ENCODE peak calls at places on chromosomes 1 and 21, in six cellular contexts. F is CD4-positive, alpha-beta T cell; D is left ventricle myocardium inferior; E is posterior cingulate gyrus; K is hepatic stellate cell; M is CD8-positive, alpha-beta memory T cell. N is an unnamed sample.

GRCh38 chr1:214236477-214236876 is 44.5 kb upstream of the SMYD2 start:
- DNase-seq in M (no peak), D (no peak), E (no peak), F (no peak), K (no peak), N (no peak)

GRCh38 chr1:115665319-115665718 is 23.5 kb downstream of the VANGL1 start:
- DNase-seq in M (no peak), F (no peak), D (no peak), E (no peak), K (no peak), N (no peak)

GRCh38 chr1:194535369-194535768 is 1349.0 kb upstream of the B3GALT2 start:
- DNase-seq in E (no peak), D (no peak), K (no peak), M (no peak), F (no peak), N (no peak)

GRCh38 chr21:32411366-32412161 is 942 bp upstream of the EVA1C start:
- DNase-seq in M (peak), D (peak), E (peak), K (peak), F (peak), N (no peak)

GRCh38 chr1:1189071-1189470 is 15.4 kb downstream of the TTLL10 start:
- DNase-seq in D (no peak), E (no peak), K (no peak), M (no peak), F (no peak), N (no peak)

GRCh38 chr1:222634180-222635013 is 16.5 kb downstream of the MIA3 start:
- DNase-seq in K (peak), F (peak), D (no peak), E (peak), M (peak), N (peak)

GRCh38 chr1:68963353-68963752 is 466.5 kb upstream of the DEPDC1 start:
- DNase-seq in E (no peak), M (no peak), K (no peak), D (no peak), F (no peak), N (no peak)

GRCh38 chr1:92038695-92039346 is 9.0 kb downstream of the EPHX4 start:
- DNase-seq in E (no peak), M (no peak), K (no peak), D (no peak), F (no peak), N (no peak)

GRCh38 chr1:51916587-51917405 is 38.3 kb upstream of the NRDC start:
- DNase-seq in D (no peak), M (no peak), E (no peak), K (no peak), F (no peak), N (no peak)

GRCh38 chr21:26845066-26845749 is at the start of gene ADAMTS1:
- DNase-seq in E (peak), D (peak), K (peak), F (no peak), M (no peak), N (no peak)

GRCh38 chr1:91712981-91713841 is 172.7 kb downstream of the TGFBR3 start:
- DNase-seq in D (peak), M (peak), F (no peak), K (no peak), E (no peak), N (no peak)

GRCh38 chr1:108897865-108898720 is 21.3 kb downstream of the GPSM2 start:
- DNase-seq in K (no peak), E (peak), D (no peak), M (no peak), F (no peak), N (peak)

GRCh38 chr1:84145051-84145450 is 980 bp downstream of the PRKACB start:
- DNase-seq in F (no peak), K (no peak), D (no peak), E (no peak), M (no peak), N (no peak)

GRCh38 chr1:235454021-235454420 is 50.2 kb downstream of the B3GALNT2 start:
- DNase-seq in E (no peak), M (no peak), F (no peak), K (no peak), D (no peak), N (no peak)

GRCh38 chr1:59020151-59020997 is 236.5 kb upstream of the JUN start:
- DNase-seq in E (no peak), D (peak), M (peak), F (peak), K (peak), N (peak)

GRCh38 chr1:203035111-203036000 is 9.1 kb downstream of the PPFIA4 start:
- DNase-seq in E (no peak), F (no peak), M (no peak), D (no peak), K (peak), N (no peak)

GRCh38 chr1:235060607-235061470 is 67.8 kb downstream of the TOMM20 start:
- DNase-seq in E (no peak), D (peak), M (no peak), F (no peak), K (no peak), N (no peak)

GRCh38 chr1:22628698-22629444 is 7.6 kb upstream of the C1QA start:
- DNase-seq in E (no peak), M (no peak), F (no peak), K (no peak), D (no peak), N (no peak)

GRCh38 chr1:94863297-94863911 is 43.2 kb downstream of the SLC44A3 start:
- DNase-seq in F (no peak), E (no peak), K (no peak), D (no peak), M (no peak), N (no peak)

GRCh38 chr1:3590951-3591865 is 20.1 kb downstream of the MEGF6 start:
- DNase-seq in E (no peak), K (no peak), F (no peak), D (no peak), M (no peak), N (no peak)

GRCh38 chr1:150973826-150974579 is 632 bp downstream of the CERS2 start:
- DNase-seq in E (peak), M (peak), K (peak), D (peak), F (peak), N (peak)

GRCh38 chr1:184792450-184792969 is 37.9 kb upstream of the EDEM3 start:
- DNase-seq in K (peak), M (no peak), E (peak), D (peak), F (no peak), N (no peak)

GRCh38 chr1:8711161-8711560 is 106.3 kb downstream of the RERE start:
- DNase-seq in M (no peak), F (no peak), D (no peak), E (no peak), K (no peak), N (no peak)

GRCh38 chr1:223765036-223765718 is 52.8 kb downstream of the CAPN2 start:
- DNase-seq in D (peak), F (no peak), M (no peak), K (no peak), E (peak), N (no peak)

GRCh38 chr1:55555971-55556370 is 340.8 kb upstream of the USP24 start:
- DNase-seq in E (no peak), M (no peak), F (no peak), K (no peak), D (no peak), N (no peak)

GRCh38 chr1:204891860-204892259 is 21.2 kb downstream of the NFASC start:
- DNase-seq in D (no peak), E (no peak), K (no peak), F (no peak), M (no peak), N (no peak)